ENCODE peak calls at places on chromosomes 2 and 18, in four cellular contexts. One of them, this sample, is unnamed.
A peak's percentile ranks its signal among the peaks of the same experiment; 100 is the strongest.

GRCh38 chr2:23627236-23627990 is 242.4 kb downstream of the KLHL29 start:
- DNase-seq in breast epithelium: no peak
- DNase-seq in brain microvascular endothelial cell: no peak
- DNase-seq in mucosa of descending colon: no peak
- DNase-seq in this sample: no peak

GRCh38 chr2:101815739-101816391 is 118.4 kb downstream of the MAP4K4 start:
- DNase-seq in breast epithelium: no peak
- DNase-seq in brain microvascular endothelial cell: no peak
- DNase-seq in mucosa of descending colon: no peak
- DNase-seq in this sample: no peak

GRCh38 chr2:55163258-55163657 is 68.8 kb downstream of the CLHC1 start:
- DNase-seq in breast epithelium: no peak
- DNase-seq in brain microvascular endothelial cell: peak; percentile 73
- DNase-seq in mucosa of descending colon: no peak
- DNase-seq in this sample: no peak

GRCh38 chr2:217277646-217278048 is 417.8 kb upstream of the TNP1 start:
- DNase-seq in breast epithelium: peak; percentile 20
- DNase-seq in brain microvascular endothelial cell: peak; percentile 95
- DNase-seq in mucosa of descending colon: no peak
- DNase-seq in this sample: peak; percentile 69

GRCh38 chr2:238860966-238861730 is 13.3 kb downstream of the TWIST2 start:
- DNase-seq in breast epithelium: no peak
- DNase-seq in brain microvascular endothelial cell: no peak
- DNase-seq in mucosa of descending colon: no peak
- DNase-seq in this sample: no peak

GRCh38 chr18:46332286-46332801 is 228.2 kb downstream of the HAUS1 start:
- DNase-seq in breast epithelium: no peak
- DNase-seq in brain microvascular endothelial cell: no peak
- DNase-seq in mucosa of descending colon: no peak
- DNase-seq in this sample: no peak

GRCh38 chr2:211259831-211260476 is 703.6 kb downstream of the CPS1 start:
- DNase-seq in breast epithelium: no peak
- DNase-seq in brain microvascular endothelial cell: no peak
- DNase-seq in mucosa of descending colon: no peak
- DNase-seq in this sample: peak; percentile 2

GRCh38 chr18:48325115-48325670 is 84.0 kb downstream of the ZBTB7C start:
- DNase-seq in breast epithelium: no peak
- DNase-seq in brain microvascular endothelial cell: no peak
- DNase-seq in mucosa of descending colon: no peak
- DNase-seq in this sample: no peak

GRCh38 chr2:104476563-104476988 is 377.3 kb upstream of the POU3F3 start:
- DNase-seq in breast epithelium: no peak
- DNase-seq in brain microvascular endothelial cell: no peak
- DNase-seq in mucosa of descending colon: no peak
- DNase-seq in this sample: no peak

GRCh38 chr2:11212645-11213044 is 57.4 kb downstream of the SLC66A3 start:
- DNase-seq in breast epithelium: no peak
- DNase-seq in brain microvascular endothelial cell: no peak
- DNase-seq in mucosa of descending colon: no peak
- DNase-seq in this sample: no peak

GRCh38 chr2:27903649-27904544 is 13.4 kb downstream of the BABAM2 start:
- DNase-seq in breast epithelium: no peak
- DNase-seq in brain microvascular endothelial cell: peak; percentile 83
- DNase-seq in mucosa of descending colon: no peak
- DNase-seq in this sample: no peak

GRCh38 chr18:74669136-74669798 is 71.6 kb downstream of the ZNF407 start:
- DNase-seq in breast epithelium: no peak
- DNase-seq in brain microvascular endothelial cell: no peak
- DNase-seq in mucosa of descending colon: no peak
- DNase-seq in this sample: no peak

GRCh38 chr2:105609756-105610397 is 134.8 kb upstream of the NCK2 start:
- DNase-seq in breast epithelium: no peak
- DNase-seq in brain microvascular endothelial cell: no peak
- DNase-seq in mucosa of descending colon: no peak
- DNase-seq in this sample: no peak

GRCh38 chr2:74493546-74493945 is 5.9 kb downstream of the LBX2 start:
- DNase-seq in breast epithelium: no peak
- DNase-seq in brain microvascular endothelial cell: no peak
- DNase-seq in mucosa of descending colon: peak; percentile 18
- DNase-seq in this sample: no peak

GRCh38 chr2:10588911-10589310 is 100.9 kb downstream of the NOL10 start:
- DNase-seq in breast epithelium: no peak
- DNase-seq in brain microvascular endothelial cell: no peak
- DNase-seq in mucosa of descending colon: no peak
- DNase-seq in this sample: no peak

GRCh38 chr2:228180126-228181097 is 1.1 kb downstream of the SPHKAP start:
- DNase-seq in breast epithelium: no peak
- DNase-seq in brain microvascular endothelial cell: no peak
- DNase-seq in mucosa of descending colon: no peak
- DNase-seq in this sample: no peak

GRCh38 chr2:239143858-239144712 is 256.7 kb downstream of the HDAC4 start:
- DNase-seq in breast epithelium: no peak
- DNase-seq in brain microvascular endothelial cell: peak; percentile 25
- DNase-seq in mucosa of descending colon: peak; percentile 37
- DNase-seq in this sample: peak; percentile 19

GRCh38 chr2:30655211-30655610 is 152.0 kb downstream of the CAPN13 start:
- DNase-seq in breast epithelium: no peak
- DNase-seq in brain microvascular endothelial cell: peak; percentile 53
- DNase-seq in mucosa of descending colon: no peak
- DNase-seq in this sample: no peak

GRCh38 chr2:24930768-24931167 is 10.7 kb upstream of the ADCY3 start:
- DNase-seq in breast epithelium: no peak
- DNase-seq in brain microvascular endothelial cell: no peak
- DNase-seq in mucosa of descending colon: no peak
- DNase-seq in this sample: no peak

GRCh38 chr18:62420151-62420512 is 95.0 kb downstream of the TNFRSF11A start:
- DNase-seq in breast epithelium: no peak
- DNase-seq in brain microvascular endothelial cell: peak; percentile 26
- DNase-seq in mucosa of descending colon: no peak
- DNase-seq in this sample: no peak

GRCh38 chr2:38600242-38600891 is 2.4 kb downstream of the HNRNPLL start:
- DNase-seq in breast epithelium: no peak
- DNase-seq in brain microvascular endothelial cell: no peak
- DNase-seq in mucosa of descending colon: no peak
- DNase-seq in this sample: no peak

GRCh38 chr18:63553117-63553516 is 10.9 kb downstream of the SERPINB12 start:
- DNase-seq in breast epithelium: peak; percentile 67
- DNase-seq in brain microvascular endothelial cell: peak; percentile 85
- DNase-seq in mucosa of descending colon: no peak
- DNase-seq in this sample: no peak

GRCh38 chr2:20034218-20034617 is 17.2 kb downstream of the LAPTM4A start:
- DNase-seq in breast epithelium: no peak
- DNase-seq in brain microvascular endothelial cell: no peak
- DNase-seq in mucosa of descending colon: no peak
- DNase-seq in this sample: no peak

GRCh38 chr2:8544168-8544785 is 137.6 kb upstream of the ID2 start:
- DNase-seq in breast epithelium: no peak
- DNase-seq in brain microvascular endothelial cell: no peak
- DNase-seq in mucosa of descending colon: peak; percentile 54
- DNase-seq in this sample: no peak

GRCh38 chr2:95121150-95121494 is 486 bp downstream of the MRPS5 start:
- DNase-seq in breast epithelium: no peak
- DNase-seq in brain microvascular endothelial cell: peak; percentile 17
- DNase-seq in mucosa of descending colon: no peak
- DNase-seq in this sample: no peak

GRCh38 chr2:3778841-3779505 is 75.6 kb downstream of the DCDC2C start:
- DNase-seq in breast epithelium: no peak
- DNase-seq in brain microvascular endothelial cell: no peak
- DNase-seq in mucosa of descending colon: no peak
- DNase-seq in this sample: no peak

GRCh38 chr2:35462226-35462983 is 893.2 kb upstream of the CRIM1 start:
- DNase-seq in breast epithelium: no peak
- DNase-seq in brain microvascular endothelial cell: peak; percentile 27
- DNase-seq in mucosa of descending colon: no peak
- DNase-seq in this sample: peak; percentile 60

GRCh38 chr18:9196568-9196967 is 60.0 kb downstream of the ANKRD12 start:
- DNase-seq in breast epithelium: no peak
- DNase-seq in brain microvascular endothelial cell: no peak
- DNase-seq in mucosa of descending colon: no peak
- DNase-seq in this sample: no peak

GRCh38 chr18:57698571-57699276 is 77.1 kb upstream of the NARS1 start:
- DNase-seq in breast epithelium: no peak
- DNase-seq in brain microvascular endothelial cell: no peak
- DNase-seq in mucosa of descending colon: no peak
- DNase-seq in this sample: peak; percentile 33

GRCh38 chr2:152347076-152347475 is 12.1 kb downstream of the FMNL2 start:
- DNase-seq in breast epithelium: no peak
- DNase-seq in brain microvascular endothelial cell: peak; percentile 74
- DNase-seq in mucosa of descending colon: no peak
- DNase-seq in this sample: peak; percentile 94

GRCh38 chr18:45254683-45255082 is 360.6 kb upstream of the SLC14A2 start:
- DNase-seq in breast epithelium: no peak
- DNase-seq in brain microvascular endothelial cell: no peak
- DNase-seq in mucosa of descending colon: peak; percentile 63
- DNase-seq in this sample: no peak

GRCh38 chr2:8169443-8169842 is 512.4 kb upstream of the ID2 start:
- DNase-seq in breast epithelium: no peak
- DNase-seq in brain microvascular endothelial cell: peak; percentile 91
- DNase-seq in mucosa of descending colon: no peak
- DNase-seq in this sample: peak; percentile 57

GRCh38 chr2:105804266-105804665 is 59.6 kb downstream of the NCK2 start:
- DNase-seq in breast epithelium: no peak
- DNase-seq in brain microvascular endothelial cell: no peak
- DNase-seq in mucosa of descending colon: no peak
- DNase-seq in this sample: peak; percentile 74

GRCh38 chr18:21386523-21387240 is 144.7 kb downstream of the GREB1L start:
- DNase-seq in breast epithelium: no peak
- DNase-seq in brain microvascular endothelial cell: no peak
- DNase-seq in mucosa of descending colon: no peak
- DNase-seq in this sample: no peak

GRCh38 chr2:134411279-134411827 is 157.5 kb downstream of the MGAT5 start:
- DNase-seq in breast epithelium: no peak
- DNase-seq in brain microvascular endothelial cell: no peak
- DNase-seq in mucosa of descending colon: no peak
- DNase-seq in this sample: no peak

GRCh38 chr2:143218621-143219020 is 89.4 kb downstream of the ARHGAP15 start:
- DNase-seq in breast epithelium: no peak
- DNase-seq in brain microvascular endothelial cell: no peak
- DNase-seq in mucosa of descending colon: no peak
- DNase-seq in this sample: no peak
- TF ChIP-seq CTCF in breast epithelium: no peak
- TF ChIP-seq CTCF in brain microvascular endothelial cell: no peak
- TF ChIP-seq CTCF in mucosa of descending colon: no peak
- TF ChIP-seq CTCF in this sample: no peak

GRCh38 chr2:241010531-241011295 is 12.3 kb downstream of the SNED1 start:
- DNase-seq in breast epithelium: peak; percentile 15
- DNase-seq in brain microvascular endothelial cell: no peak
- DNase-seq in mucosa of descending colon: peak; percentile 54
- DNase-seq in this sample: no peak
- H3K4me3 ChIP-seq in breast epithelium: peak overlapping the region; percentile 62
- H3K4me3 ChIP-seq in brain microvascular endothelial cell: no peak overlapping the region
- H3K4me3 ChIP-seq in mucosa of descending colon: no peak overlapping the region
- H3K4me3 ChIP-seq in this sample: no peak overlapping the region

GRCh38 chr2:43097650-43098049 is 128.8 kb downstream of the ZFP36L2 start:
- DNase-seq in breast epithelium: no peak
- DNase-seq in brain microvascular endothelial cell: no peak
- DNase-seq in mucosa of descending colon: no peak
- DNase-seq in this sample: no peak
- TF ChIP-seq CTCF in breast epithelium: no peak
- TF ChIP-seq CTCF in brain microvascular endothelial cell: no peak
- TF ChIP-seq CTCF in mucosa of descending colon: no peak
- TF ChIP-seq CTCF in this sample: no peak

GRCh38 chr2:240588006-240588655 is 1.6 kb downstream of the CAPN10 start:
- DNase-seq in breast epithelium: no peak
- DNase-seq in brain microvascular endothelial cell: no peak
- DNase-seq in mucosa of descending colon: peak; percentile 20
- DNase-seq in this sample: no peak
- H3K4me3 ChIP-seq in breast epithelium: peak overlapping the region; percentile 87
- H3K4me3 ChIP-seq in brain microvascular endothelial cell: peak overlapping the region; percentile 96
- H3K4me3 ChIP-seq in mucosa of descending colon: no peak overlapping the region
- H3K4me3 ChIP-seq in this sample: peak overlapping the region; percentile 65

DNA sequence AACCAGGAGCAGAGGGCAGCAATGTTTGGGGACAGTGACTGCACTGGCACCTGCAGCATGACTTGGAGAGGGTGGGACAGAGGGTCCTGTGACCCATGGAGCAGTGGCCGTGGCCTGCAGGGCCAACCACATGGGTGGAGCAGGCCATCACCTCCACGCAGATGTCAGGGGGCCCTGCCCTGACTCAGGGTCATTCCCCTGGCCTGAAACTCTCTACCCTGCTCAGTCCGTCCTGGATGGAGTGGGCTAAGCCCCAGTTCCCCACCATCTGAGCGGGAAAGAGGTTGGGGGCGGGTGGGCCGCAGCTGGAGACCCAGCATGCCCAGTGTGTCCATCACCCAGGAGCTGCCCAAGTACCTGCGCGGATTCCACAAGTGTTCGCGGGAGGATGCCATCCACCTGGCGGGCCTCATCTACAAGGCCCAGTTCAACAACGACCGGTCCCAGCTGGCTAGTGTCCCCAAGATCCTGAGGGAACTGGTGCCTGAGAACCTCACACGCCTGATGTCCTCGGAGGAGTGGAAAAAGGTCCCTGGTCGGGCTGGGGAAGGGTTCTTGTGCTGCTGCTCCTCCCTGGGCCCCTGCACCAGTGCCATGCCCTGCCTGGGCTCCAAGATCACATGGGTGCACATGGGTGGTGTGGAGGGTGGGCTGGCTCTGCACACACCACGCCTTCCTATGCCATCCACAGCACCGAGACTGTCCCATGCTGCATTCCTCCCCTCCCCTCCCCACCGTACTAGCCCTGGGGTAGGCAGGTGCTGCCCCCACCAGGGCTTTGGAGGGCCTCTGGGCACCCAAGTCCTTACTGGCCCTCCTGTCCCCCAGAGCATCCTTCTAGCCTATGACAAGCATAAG is 10.3 kb upstream of the GPR17 start:
- DNase-seq in breast epithelium: no peak
- DNase-seq in brain microvascular endothelial cell: no peak
- DNase-seq in mucosa of descending colon: peak; percentile 52
- DNase-seq in this sample: no peak
- TF ChIP-seq CTCF in breast epithelium: no peak
- TF ChIP-seq CTCF in brain microvascular endothelial cell: no peak
- TF ChIP-seq CTCF in mucosa of descending colon: no peak
- TF ChIP-seq CTCF in this sample: no peak

GRCh38 chr2:223055140-223055539 is 3.1 kb downstream of the KCNE4 start:
- DNase-seq in breast epithelium: no peak
- DNase-seq in brain microvascular endothelial cell: peak; percentile 43
- DNase-seq in mucosa of descending colon: no peak
- DNase-seq in this sample: no peak
- H3K4me3 ChIP-seq in breast epithelium: peak overlapping the region; percentile 26
- H3K4me3 ChIP-seq in brain microvascular endothelial cell: no peak overlapping the region
- H3K4me3 ChIP-seq in mucosa of descending colon: no peak overlapping the region
- H3K4me3 ChIP-seq in this sample: no peak overlapping the region